ENCODE peak calls at places on chromosomes 2 and 18, in nine cellular contexts. One of them, this sample, is unnamed.

GRCh38 chr2:10911291-10912075 is at the start of gene KCNF1:
- DNase-seq in COR-L47: peak; percentile 80
- DNase-seq in EL: peak; percentile 69
- DNase-seq in neural crest cell: peak; percentile 55
- DNase-seq in non-pigmented ciliary epithelial cell: no peak
- DNase-seq in activated CD4-positive, alpha-beta T cell treated with anti-CD3 and anti-CD28 coated beads, Interleukin-2, amount 50 U/mL, for 1 hour: no peak
- DNase-seq in NCI-H524: peak; percentile 90
- DNase-seq in epithelial cell of proximal tubule: no peak
- DNase-seq in adipocyte: peak; percentile 85
- DNase-seq in this sample: no peak

GRCh38 chr2:96977631-96978195 is 8.7 kb downstream of the FAM178B start:
- DNase-seq in COR-L47: no peak
- DNase-seq in EL: peak; percentile 65
- DNase-seq in neural crest cell: peak; percentile 40
- DNase-seq in non-pigmented ciliary epithelial cell: peak; percentile 15
- DNase-seq in activated CD4-positive, alpha-beta T cell treated with anti-CD3 and anti-CD28 coated beads, Interleukin-2, amount 50 U/mL, for 1 hour: no peak
- DNase-seq in NCI-H524: no peak
- DNase-seq in epithelial cell of proximal tubule: peak; percentile 46
- DNase-seq in adipocyte: peak; percentile 48
- DNase-seq in this sample: no peak

GRCh38 chr2:1068241-1068640 is 117.6 kb downstream of the SNTG2 start:
- DNase-seq in COR-L47: no peak
- DNase-seq in EL: no peak
- DNase-seq in neural crest cell: no peak
- DNase-seq in non-pigmented ciliary epithelial cell: no peak
- DNase-seq in activated CD4-positive, alpha-beta T cell treated with anti-CD3 and anti-CD28 coated beads, Interleukin-2, amount 50 U/mL, for 1 hour: no peak
- DNase-seq in NCI-H524: no peak
- DNase-seq in epithelial cell of proximal tubule: no peak
- DNase-seq in adipocyte: no peak
- DNase-seq in this sample: no peak

GRCh38 chr18:23718243-23718720 is 29.0 kb downstream of the LAMA3 start:
- DNase-seq in COR-L47: no peak
- DNase-seq in EL: peak; percentile 83
- DNase-seq in neural crest cell: no peak
- DNase-seq in non-pigmented ciliary epithelial cell: peak; percentile 77
- DNase-seq in activated CD4-positive, alpha-beta T cell treated with anti-CD3 and anti-CD28 coated beads, Interleukin-2, amount 50 U/mL, for 1 hour: no peak
- DNase-seq in NCI-H524: no peak
- DNase-seq in epithelial cell of proximal tubule: no peak
- DNase-seq in adipocyte: peak; percentile 84
- DNase-seq in this sample: no peak

GRCh38 chr2:16900405-16901025 is 234.9 kb upstream of the CYRIA start:
- DNase-seq in COR-L47: no peak
- DNase-seq in EL: no peak
- DNase-seq in neural crest cell: no peak
- DNase-seq in non-pigmented ciliary epithelial cell: no peak
- DNase-seq in activated CD4-positive, alpha-beta T cell treated with anti-CD3 and anti-CD28 coated beads, Interleukin-2, amount 50 U/mL, for 1 hour: no peak
- DNase-seq in NCI-H524: peak; percentile 18
- DNase-seq in epithelial cell of proximal tubule: no peak
- DNase-seq in adipocyte: no peak
- DNase-seq in this sample: no peak

GRCh38 chr2:233689498-233689897 is 3.2 kb upstream of the UGT1A6 start:
- DNase-seq in COR-L47: no peak
- DNase-seq in EL: no peak
- DNase-seq in neural crest cell: no peak
- DNase-seq in non-pigmented ciliary epithelial cell: no peak
- DNase-seq in activated CD4-positive, alpha-beta T cell treated with anti-CD3 and anti-CD28 coated beads, Interleukin-2, amount 50 U/mL, for 1 hour: no peak
- DNase-seq in NCI-H524: no peak
- DNase-seq in epithelial cell of proximal tubule: no peak
- DNase-seq in adipocyte: no peak
- DNase-seq in this sample: no peak

GRCh38 chr2:196437626-196438025 is 201.9 kb upstream of the CCDC150 start:
- DNase-seq in COR-L47: no peak
- DNase-seq in EL: no peak
- DNase-seq in neural crest cell: no peak
- DNase-seq in non-pigmented ciliary epithelial cell: no peak
- DNase-seq in activated CD4-positive, alpha-beta T cell treated with anti-CD3 and anti-CD28 coated beads, Interleukin-2, amount 50 U/mL, for 1 hour: no peak
- DNase-seq in NCI-H524: no peak
- DNase-seq in epithelial cell of proximal tubule: no peak
- DNase-seq in adipocyte: no peak
- DNase-seq in this sample: no peak

GRCh38 chr2:152200562-152201465 is 25.3 kb upstream of the STAM2 start:
- DNase-seq in COR-L47: no peak
- DNase-seq in EL: peak; percentile 99
- DNase-seq in neural crest cell: no peak
- DNase-seq in non-pigmented ciliary epithelial cell: peak; percentile 94
- DNase-seq in activated CD4-positive, alpha-beta T cell treated with anti-CD3 and anti-CD28 coated beads, Interleukin-2, amount 50 U/mL, for 1 hour: no peak
- DNase-seq in NCI-H524: peak; percentile 19
- DNase-seq in epithelial cell of proximal tubule: peak; percentile 83
- DNase-seq in adipocyte: peak; percentile 93
- DNase-seq in this sample: no peak

GRCh38 chr18:29377346-29377745 is 1200.4 kb upstream of the CDH2 start:
- DNase-seq in COR-L47: no peak
- DNase-seq in EL: no peak
- DNase-seq in neural crest cell: no peak
- DNase-seq in non-pigmented ciliary epithelial cell: no peak
- DNase-seq in activated CD4-positive, alpha-beta T cell treated with anti-CD3 and anti-CD28 coated beads, Interleukin-2, amount 50 U/mL, for 1 hour: no peak
- DNase-seq in NCI-H524: no peak
- DNase-seq in epithelial cell of proximal tubule: no peak
- DNase-seq in adipocyte: no peak
- DNase-seq in this sample: no peak

GRCh38 chr2:121287956-121288355 is 3.0 kb upstream of the TFCP2L1 start:
- DNase-seq in COR-L47: no peak
- DNase-seq in EL: no peak
- DNase-seq in neural crest cell: no peak
- DNase-seq in non-pigmented ciliary epithelial cell: no peak
- DNase-seq in activated CD4-positive, alpha-beta T cell treated with anti-CD3 and anti-CD28 coated beads, Interleukin-2, amount 50 U/mL, for 1 hour: no peak
- DNase-seq in NCI-H524: no peak
- DNase-seq in epithelial cell of proximal tubule: no peak
- DNase-seq in adipocyte: no peak
- DNase-seq in this sample: no peak

GRCh38 chr18:10685484-10685883 is 159.7 kb downstream of the NAPG start:
- DNase-seq in COR-L47: no peak
- DNase-seq in EL: no peak
- DNase-seq in neural crest cell: no peak
- DNase-seq in non-pigmented ciliary epithelial cell: no peak
- DNase-seq in activated CD4-positive, alpha-beta T cell treated with anti-CD3 and anti-CD28 coated beads, Interleukin-2, amount 50 U/mL, for 1 hour: no peak
- DNase-seq in NCI-H524: peak; percentile 40
- DNase-seq in epithelial cell of proximal tubule: no peak
- DNase-seq in adipocyte: no peak
- DNase-seq in this sample: no peak